ENCODE peak calls at places on chromosomes 16 and 17, in four cellular contexts. T is colonic mucosa, L is tibial nerve, I is tibial artery. C is an unnamed sample.

GRCh38 chr17:75346906-75347305 is 57.7 kb upstream of the SLC25A19 start:
- DNase-seq in T (no peak), L (no peak), I (no peak), C (no peak)

GRCh38 chr17:40548982-40549680 is 16.1 kb downstream of the CCR7 start:
- DNase-seq in T (peak), L (peak), I (peak), C (peak)

GRCh38 chr16:25018972-25019617 is 3.9 kb upstream of the ARHGAP17 start:
- DNase-seq in T (no peak), L (no peak), I (no peak), C (no peak)

GRCh38 chr17:29042679-29043538 is at the start of gene PIPOX:
- DNase-seq in T (no peak), L (no peak), I (no peak), C (peak)

GRCh38 chr16:88932929-88933328 is 44.1 kb downstream of the CBFA2T3 start:
- DNase-seq in T (no peak), L (no peak), I (no peak), C (no peak)

GRCh38 chr17:68080411-68081150 is 45.0 kb downstream of the KPNA2 start:
- DNase-seq in T (no peak), L (no peak), I (peak), C (no peak)

GRCh38 chr16:75455677-75456076 is 8.8 kb downstream of the TMEM170A start:
- DNase-seq in T (no peak), L (no peak), I (no peak), C (no peak)

GRCh38 chr16:87017388-87018012 is 299.7 kb downstream of the C16orf95 start:
- DNase-seq in T (no peak), L (no peak), I (peak), C (no peak)

GRCh38 chr16:28096974-28097373 is 33.5 kb upstream of the GSG1L start:
- DNase-seq in T (no peak), L (no peak), I (peak), C (no peak)

GRCh38 chr16:52976539-52977167 is 76.0 kb downstream of the CHD9NB start:
- DNase-seq in T (no peak), L (no peak), I (no peak), C (peak)

GRCh38 chr17:53721101-53721500 is 101.6 kb upstream of the KIF2B start:
- DNase-seq in T (no peak), L (no peak), I (no peak), C (no peak)

GRCh38 chr17:53719229-53719628 is 103.5 kb upstream of the KIF2B start:
- DNase-seq in T (no peak), L (no peak), I (no peak), C (no peak)

GRCh38 chr17:53724726-53725125 is 98.0 kb upstream of the KIF2B start:
- DNase-seq in T (no peak), L (no peak), I (no peak), C (no peak)

GRCh38 chr17:53722407-53722806 is 100.3 kb upstream of the KIF2B start:
- DNase-seq in T (no peak), L (no peak), I (no peak), C (no peak)
- H3K27ac ChIP-seq in T (no peak), L (no peak), I (no peak), C (no peak)

GRCh38 chr17:57485566-57485865 is 229.2 kb downstream of the MSI2 start:
- DNase-seq in T (no peak), L (no peak), I (no peak), C (no peak)
- H3K27ac ChIP-seq in T (no peak), L (no peak), I (no peak), C (no peak)

GRCh38 chr17:79017546-79017945 is 6.4 kb upstream of the C1QTNF1 start:
- DNase-seq in T (no peak), L (no peak), I (peak), C (no peak)
- H3K27ac ChIP-seq in T (no peak), L (no peak), I (no peak), C (no peak)

DNA sequence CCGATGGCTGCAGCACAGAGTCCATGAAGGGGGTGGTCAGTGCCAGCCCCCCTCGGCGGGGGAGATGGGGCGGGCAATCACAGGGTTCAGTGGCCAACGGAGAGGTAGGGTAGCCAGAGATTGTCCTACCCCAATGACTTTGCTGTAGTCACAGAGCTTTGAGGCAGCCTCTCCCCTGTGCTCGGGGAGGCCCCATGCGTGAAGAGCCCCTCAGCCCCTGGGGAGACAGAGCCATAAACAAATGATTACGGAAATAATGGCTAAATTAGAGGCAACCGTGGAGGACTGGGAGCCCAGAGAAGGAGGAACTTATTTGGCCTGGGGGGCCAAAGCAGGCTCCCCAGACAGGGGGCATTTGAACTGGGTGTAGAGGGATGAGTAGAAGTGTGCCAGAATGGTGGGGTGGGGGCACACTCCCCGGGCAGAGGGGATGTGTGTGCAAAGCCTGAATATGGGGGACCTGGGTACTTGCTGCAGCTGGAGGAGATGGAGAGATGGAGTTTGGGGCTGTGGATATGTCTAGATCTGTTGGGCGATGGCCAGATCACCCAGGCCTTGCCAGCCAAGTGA is 164.8 kb downstream of the CMIP start:
- DNase-seq in T (no peak), L (no peak), I (no peak), C (no peak)
- H3K27ac ChIP-seq in T (no peak), L (no peak), I (no peak), C (no peak)

C was measured in small intestine.